ENCODE peak calls at places on chromosomes 3 and 15, in four cellular contexts. P is kidney epithelial cell, M is AG04449, D is A549. I is an unnamed sample.

GRCh38 chr3:154220462-154220861 is 99.3 kb downstream of the ARHGEF26 start:
- DNase-seq in P (no peak), M (no peak), D (no peak), I (no peak)

GRCh38 chr3:110026421-110026820 is 689.1 kb upstream of the DPPA4 start:
- DNase-seq in P (no peak), M (no peak), D (no peak), I (no peak)

GRCh38 chr3:180693656-180694055 is 14.4 kb upstream of the CCDC39 start:
- DNase-seq in P (no peak), M (no peak), D (no peak), I (no peak)

GRCh38 chr15:85687329-85687728 is 107.4 kb downstream of the KLHL25 start:
- DNase-seq in P (no peak), M (no peak), D (no peak), I (no peak)

GRCh38 chr15:80585544-80586018 is 109.5 kb upstream of the ABHD17C start:
- DNase-seq in P (no peak), M (no peak), D (no peak), I (no peak)

GRCh38 chr3:67401911-67402310 is 252.5 kb downstream of the SUCLG2 start:
- DNase-seq in P (no peak), M (no peak), D (no peak), I (peak)

GRCh38 chr3:117873236-117873635 is 1161.4 kb downstream of the IGSF11 start:
- DNase-seq in P (no peak), M (no peak), D (no peak), I (no peak)

GRCh38 chr3:185151101-185151958 is 1.5 kb downstream of the C3orf70 start:
- DNase-seq in P (no peak), M (no peak), D (no peak), I (no peak)

GRCh38 chr3:156760333-156760732 is 65.8 kb upstream of the LEKR1 start:
- DNase-seq in P (no peak), M (no peak), D (no peak), I (no peak)

GRCh38 chr15:38299216-38299615 is 46.6 kb downstream of the SPRED1 start:
- DNase-seq in P (no peak), M (peak), D (no peak), I (peak)

GRCh38 chr3:12318758-12319621 is 30.1 kb downstream of the PPARG start:
- DNase-seq in P (no peak), M (no peak), D (no peak), I (peak)

GRCh38 chr3:133966954-133967353 is 62.8 kb downstream of the SLCO2A1 start:
- DNase-seq in P (no peak), M (no peak), D (no peak), I (no peak)

DNA sequence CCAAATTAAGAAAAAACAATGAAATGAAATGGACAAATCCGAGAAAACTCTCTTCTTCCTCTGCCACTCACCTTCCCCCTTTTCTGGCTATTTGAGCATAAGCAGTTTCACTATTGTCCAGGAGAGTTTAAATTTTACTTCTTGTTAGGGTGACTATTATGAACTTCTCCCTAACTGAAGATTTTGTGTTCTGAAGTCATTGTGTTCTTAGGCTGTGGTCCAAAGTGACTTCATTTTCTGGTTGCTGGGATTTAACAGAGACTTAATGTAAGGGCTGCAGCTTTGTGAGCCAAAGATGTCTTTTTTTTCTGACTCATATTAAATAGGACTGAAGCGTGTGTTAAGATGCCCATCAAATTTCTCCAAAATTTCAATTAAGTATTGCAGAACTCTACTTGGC is 46.5 kb upstream of the FSTL1 start:
- DNase-seq in P (peak), M (peak), D (no peak), I (peak)
- H3K4me3 ChIP-seq in P (no peak), M (peak), D (no peak), I (no peak)

GRCh38 chr3:58215317-58216025 is 4.7 kb upstream of the DNASE1L3 start:
- DNase-seq in P (no peak), M (no peak), D (no peak), I (no peak)

GRCh38 chr3:58217209-58217811 is 6.5 kb upstream of the DNASE1L3 start:
- DNase-seq in P (no peak), M (no peak), D (peak), I (peak)

GRCh38 chr3:58210761-58211477 is at the start of gene DNASE1L3:
- DNase-seq in P (no peak), M (no peak), D (no peak), I (peak)

GRCh38 chr3:58216496-58217197 is 5.9 kb upstream of the DNASE1L3 start:
- DNase-seq in P (no peak), M (no peak), D (no peak), I (no peak)

DNA sequence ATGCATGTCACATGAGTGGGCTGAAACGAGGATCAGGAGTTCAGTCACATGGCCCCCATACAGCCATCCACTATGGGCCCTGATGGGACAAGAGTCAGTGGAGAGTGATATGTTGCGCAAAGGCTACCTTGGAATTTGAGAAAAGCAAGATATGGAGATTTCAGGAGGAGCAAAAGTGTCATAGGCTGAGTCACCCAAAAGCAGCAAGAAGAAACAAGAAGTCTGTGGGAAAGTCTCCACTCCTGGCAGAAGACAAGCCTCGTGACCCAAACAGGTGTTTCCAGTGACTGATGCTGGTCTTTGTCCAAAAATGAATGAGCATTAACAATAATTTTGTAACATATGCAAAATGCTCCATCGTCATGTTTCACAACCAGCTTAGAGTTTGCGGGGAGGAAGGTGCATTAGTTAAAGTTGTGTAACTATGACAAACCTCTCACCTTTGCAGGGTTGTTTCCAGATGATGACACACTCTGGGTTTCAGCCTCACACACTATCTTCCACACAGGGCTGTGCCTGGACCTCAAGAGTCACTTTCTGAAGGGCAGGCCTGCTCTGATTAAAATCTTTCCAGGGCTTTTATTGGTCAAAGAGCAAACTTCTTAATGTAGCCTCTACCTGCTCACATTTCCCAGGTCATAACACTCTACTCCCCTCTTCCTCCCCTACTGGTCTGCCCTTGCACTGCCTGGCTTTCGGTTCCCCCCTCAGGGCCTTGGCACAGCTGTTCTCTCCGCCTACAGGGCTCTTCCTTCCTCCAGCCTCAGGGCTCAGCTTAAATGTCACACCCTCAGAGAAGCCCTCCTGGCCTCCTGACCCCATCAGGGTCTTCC is 3.9 kb upstream of the DNASE1L3 start:
- DNase-seq in P (no peak), M (no peak), D (peak), I (peak)
- TF ChIP-seq CTCF in P (no peak), M (no peak), D (no peak), I (no peak)

DNA sequence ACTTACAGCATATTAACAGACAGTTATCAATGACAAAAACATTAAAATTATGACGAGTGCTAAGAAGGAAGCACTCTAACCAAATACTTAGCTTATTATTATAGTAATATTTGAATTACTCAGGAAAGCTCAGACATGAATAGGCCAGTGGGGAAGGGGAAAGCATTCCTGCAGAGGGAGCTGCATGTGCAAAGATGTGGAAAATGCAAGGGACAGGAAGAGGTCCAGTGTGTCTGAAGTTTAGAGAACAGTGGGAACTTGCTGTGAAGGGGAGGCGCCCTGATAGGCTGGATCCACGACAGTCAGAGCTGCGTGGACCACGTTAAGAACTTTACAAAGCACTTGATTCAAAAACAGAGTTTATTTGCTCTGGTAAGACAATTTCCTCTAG is 1.2 kb upstream of the SPICE1 start:
- DNase-seq in P (no peak), M (no peak), D (peak), I (no peak)
- H3K4me3 ChIP-seq in P (no peak), M (no peak), D (peak), I (peak)

GRCh38 chr15:37014566-37014965 is 85.8 kb downstream of the MEIS2 start:
- DNase-seq in P (no peak), M (no peak), D (no peak), I (no peak)
- TF ChIP-seq CTCF in P (no peak), M (no peak), D (no peak), I (no peak)

DNA sequence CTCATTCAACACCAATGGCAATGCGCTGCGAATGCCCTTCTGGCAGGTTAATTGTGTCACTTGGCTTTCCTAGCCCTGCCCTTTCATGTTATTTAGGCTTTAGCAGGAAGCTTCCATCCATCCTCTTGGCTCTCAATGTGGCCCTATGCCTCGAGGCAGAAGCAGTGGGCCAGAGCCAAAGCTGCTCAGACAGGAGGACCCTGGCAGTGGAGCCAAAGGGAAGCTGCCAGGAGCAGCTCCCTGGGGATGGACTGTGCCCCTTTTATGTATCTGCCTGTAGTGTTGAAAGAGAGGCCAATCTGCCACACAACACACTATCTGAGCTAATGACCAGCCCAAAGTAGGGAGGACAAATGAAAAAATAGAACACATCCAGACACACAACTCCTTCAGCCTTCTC is 376.4 kb downstream of the CTNNB1 start:
- DNase-seq in P (no peak), M (no peak), D (no peak), I (no peak)
- H3K4me3 ChIP-seq in P (no peak), M (no peak), D (no peak), I (no peak)

I was measured in fibroblast of villous mesenchyme.